ENCODE peak calls at places on chromosomes 5 and 9, in four cellular contexts. B is NCI-H82, M is GOT3, R is AG09319. G is an unnamed sample.

GRCh38 chr5:59645380-59645779 is 248.1 kb downstream of the PDE4D start:
- DNase-seq in B (no peak), M (no peak), R (no peak), G (no peak)

GRCh38 chr9:109351032-109351431 is 30.2 kb upstream of the EPB41L4B start:
- DNase-seq in B (peak), M (no peak), R (no peak), G (no peak)

GRCh38 chr5:10595678-10596309 is 31.9 kb downstream of the ANKRD33B start:
- DNase-seq in B (no peak), M (no peak), R (peak), G (no peak)

GRCh38 chr5:150656191-150657132 is 4.6 kb upstream of the MYOZ3 start:
- DNase-seq in B (peak), M (no peak), R (no peak), G (no peak)

GRCh38 chr5:1161832-1162229 is 39.6 kb upstream of the SLC6A19 start:
- DNase-seq in B (no peak), M (no peak), R (no peak), G (no peak)

GRCh38 chr9:128081052-128081451 is 13.0 kb downstream of the SLC25A25 start:
- DNase-seq in B (peak), M (no peak), R (peak), G (no peak)

GRCh38 chr5:989961-990530 is 18.6 kb upstream of the NKD2 start:
- DNase-seq in B (no peak), M (no peak), R (no peak), G (peak)

GRCh38 chr9:93682155-93682968 is 106.0 kb downstream of the PHF2 start:
- DNase-seq in B (peak), M (no peak), R (peak), G (peak)

GRCh38 chr9:114521846-114522245 is 16.6 kb upstream of the WHRN start:
- DNase-seq in B (no peak), M (no peak), R (no peak), G (no peak)

GRCh38 chr5:98433673-98434072 is 339.8 kb upstream of the RGMB start:
- DNase-seq in B (no peak), M (no peak), R (no peak), G (no peak)

GRCh38 chr5:122906768-122907167 is 61.4 kb downstream of the SNX24 start:
- DNase-seq in B (no peak), M (no peak), R (no peak), G (no peak)

GRCh38 chr9:90801175-90801506 is 478 bp upstream of the SYK start:
- DNase-seq in B (peak), M (no peak), R (no peak), G (no peak)

GRCh38 chr5:113634957-113635356 is 121.5 kb downstream of the YTHDC2 start:
- DNase-seq in B (peak), M (no peak), R (no peak), G (no peak)

GRCh38 chr9:21331676-21332402 is 3.4 kb downstream of the KLHL9 start:
- DNase-seq in B (no peak), M (no peak), R (no peak), G (no peak)

GRCh38 chr5:65588694-65589093 is 25.6 kb downstream of the PPWD1 start:
- DNase-seq in B (no peak), M (no peak), R (no peak), G (no peak)

GRCh38 chr5:61386062-61386800 is 54.2 kb downstream of the ZSWIM6 start:
- DNase-seq in B (no peak), M (no peak), R (no peak), G (no peak)

GRCh38 chr5:40383719-40384651 is 295.7 kb upstream of the PTGER4 start:
- DNase-seq in B (no peak), M (no peak), R (no peak), G (no peak)